ENCODE peak calls at places on chromosomes 11 and 22, in seven cellular contexts. One of them, this sample, is unnamed.

GRCh38 chr11:67071420-67072284 is 15.0 kb downstream of the RHOD start:
- DNase-seq in colonic mucosa: peak; percentile 88
- DNase-seq in SW480: no peak
- DNase-seq in nucleus accumbens: peak; percentile 9
- DNase-seq in T-helper 2 cell: peak; percentile 32
- DNase-seq in GM03348: peak; percentile 95
- DNase-seq in fibroblast of lung: peak; percentile 53
- DNase-seq in this sample: peak; percentile 39

GRCh38 chr11:61587541-61587941 is 6.7 kb upstream of the SYT7 start:
- DNase-seq in colonic mucosa: peak; percentile 60
- DNase-seq in SW480: peak; percentile 55
- DNase-seq in nucleus accumbens: no peak
- DNase-seq in T-helper 2 cell: peak; percentile 16
- DNase-seq in GM03348: peak; percentile 88
- DNase-seq in fibroblast of lung: no peak
- DNase-seq in this sample: no peak

GRCh38 chr11:21037836-21038235 is 368.4 kb downstream of the NELL1 start:
- DNase-seq in colonic mucosa: no peak
- DNase-seq in SW480: no peak
- DNase-seq in nucleus accumbens: no peak
- DNase-seq in T-helper 2 cell: no peak
- DNase-seq in GM03348: no peak
- DNase-seq in fibroblast of lung: no peak
- DNase-seq in this sample: no peak

GRCh38 chr11:103051986-103052385 is 40.0 kb downstream of the DCUN1D5 start:
- DNase-seq in colonic mucosa: no peak
- DNase-seq in SW480: no peak
- DNase-seq in nucleus accumbens: no peak
- DNase-seq in T-helper 2 cell: no peak
- DNase-seq in GM03348: no peak
- DNase-seq in fibroblast of lung: no peak
- DNase-seq in this sample: no peak

GRCh38 chr22:22681221-22681739 is 36.9 kb downstream of the GGTLC2 start:
- DNase-seq in colonic mucosa: no peak
- DNase-seq in SW480: no peak
- DNase-seq in nucleus accumbens: no peak
- DNase-seq in T-helper 2 cell: no peak
- DNase-seq in GM03348: no peak
- DNase-seq in fibroblast of lung: peak; percentile 42
- DNase-seq in this sample: no peak

GRCh38 chr11:46972343-46972742 is 35.8 kb downstream of the CSTPP1 start:
- DNase-seq in colonic mucosa: no peak
- DNase-seq in SW480: no peak
- DNase-seq in nucleus accumbens: no peak
- DNase-seq in T-helper 2 cell: no peak
- DNase-seq in GM03348: no peak
- DNase-seq in fibroblast of lung: no peak
- DNase-seq in this sample: no peak

GRCh38 chr11:86570020-86570419 is 102.4 kb downstream of the ME3 start:
- DNase-seq in colonic mucosa: no peak
- DNase-seq in SW480: no peak
- DNase-seq in nucleus accumbens: no peak
- DNase-seq in T-helper 2 cell: no peak
- DNase-seq in GM03348: no peak
- DNase-seq in fibroblast of lung: no peak
- DNase-seq in this sample: no peak

GRCh38 chr22:17897411-17897810 is 123.1 kb upstream of the BID start:
- DNase-seq in colonic mucosa: no peak
- DNase-seq in SW480: no peak
- DNase-seq in nucleus accumbens: no peak
- DNase-seq in T-helper 2 cell: no peak
- DNase-seq in GM03348: no peak
- DNase-seq in fibroblast of lung: no peak
- DNase-seq in this sample: peak; percentile 75

GRCh38 chr11:31069447-31070205 is 299.9 kb downstream of the DCDC1 start:
- DNase-seq in colonic mucosa: no peak
- DNase-seq in SW480: no peak
- DNase-seq in nucleus accumbens: no peak
- DNase-seq in T-helper 2 cell: no peak
- DNase-seq in GM03348: no peak
- DNase-seq in fibroblast of lung: no peak
- DNase-seq in this sample: no peak

GRCh38 chr11:134565343-134565891 is 153.4 kb upstream of the B3GAT1 start:
- DNase-seq in colonic mucosa: no peak
- DNase-seq in SW480: no peak
- DNase-seq in nucleus accumbens: no peak
- DNase-seq in T-helper 2 cell: no peak
- DNase-seq in GM03348: no peak
- DNase-seq in fibroblast of lung: no peak
- DNase-seq in this sample: no peak

GRCh38 chr11:87454246-87454645 is 416.5 kb downstream of the TMEM135 start:
- DNase-seq in colonic mucosa: no peak
- DNase-seq in SW480: no peak
- DNase-seq in nucleus accumbens: no peak
- DNase-seq in T-helper 2 cell: no peak
- DNase-seq in GM03348: no peak
- DNase-seq in fibroblast of lung: no peak
- DNase-seq in this sample: no peak

GRCh38 chr11:59658036-59658435 is 10.8 kb downstream of the PATL1 start:
- DNase-seq in colonic mucosa: no peak
- DNase-seq in SW480: no peak
- DNase-seq in nucleus accumbens: no peak
- DNase-seq in T-helper 2 cell: no peak
- DNase-seq in GM03348: no peak
- DNase-seq in fibroblast of lung: no peak
- DNase-seq in this sample: no peak

GRCh38 chr22:42289671-42290269 is 19.3 kb upstream of the TCF20 start:
- DNase-seq in colonic mucosa: no peak
- DNase-seq in SW480: no peak
- DNase-seq in nucleus accumbens: no peak
- DNase-seq in T-helper 2 cell: no peak
- DNase-seq in GM03348: peak; percentile 43
- DNase-seq in fibroblast of lung: no peak
- DNase-seq in this sample: no peak

GRCh38 chr11:78218707-78219492 is 30.2 kb downstream of the USP35 start:
- DNase-seq in colonic mucosa: no peak
- DNase-seq in SW480: no peak
- DNase-seq in nucleus accumbens: no peak
- DNase-seq in T-helper 2 cell: no peak
- DNase-seq in GM03348: no peak
- DNase-seq in fibroblast of lung: no peak
- DNase-seq in this sample: no peak

GRCh38 chr11:124510279-124510678 is 33.2 kb downstream of the OR8B12 start:
- DNase-seq in colonic mucosa: no peak
- DNase-seq in SW480: no peak
- DNase-seq in nucleus accumbens: no peak
- DNase-seq in T-helper 2 cell: no peak
- DNase-seq in GM03348: no peak
- DNase-seq in fibroblast of lung: no peak
- DNase-seq in this sample: no peak

GRCh38 chr11:84721561-84721961 is 905.6 kb downstream of the DLG2 start:
- DNase-seq in colonic mucosa: peak; percentile 17
- DNase-seq in SW480: no peak
- DNase-seq in nucleus accumbens: no peak
- DNase-seq in T-helper 2 cell: no peak
- DNase-seq in GM03348: no peak
- DNase-seq in fibroblast of lung: no peak
- DNase-seq in this sample: no peak

GRCh38 chr11:33747969-33748368 is 11.7 kb upstream of the CD59 start:
- DNase-seq in colonic mucosa: no peak
- DNase-seq in SW480: no peak
- DNase-seq in nucleus accumbens: no peak
- DNase-seq in T-helper 2 cell: no peak
- DNase-seq in GM03348: no peak
- DNase-seq in fibroblast of lung: peak; percentile 81
- DNase-seq in this sample: no peak

GRCh38 chr11:17721242-17721999 is 2.0 kb downstream of the MYOD1 start:
- DNase-seq in colonic mucosa: no peak
- DNase-seq in SW480: no peak
- DNase-seq in nucleus accumbens: no peak
- DNase-seq in T-helper 2 cell: no peak
- DNase-seq in GM03348: no peak
- DNase-seq in fibroblast of lung: no peak
- DNase-seq in this sample: no peak

GRCh38 chr11:29656557-29656956 is 360.3 kb downstream of the KCNA4 start:
- DNase-seq in colonic mucosa: no peak
- DNase-seq in SW480: no peak
- DNase-seq in nucleus accumbens: no peak
- DNase-seq in T-helper 2 cell: no peak
- DNase-seq in GM03348: no peak
- DNase-seq in fibroblast of lung: no peak
- DNase-seq in this sample: no peak

GRCh38 chr11:10556590-10556989 is 11.9 kb downstream of the LYVE1 start:
- DNase-seq in colonic mucosa: no peak
- DNase-seq in SW480: no peak
- DNase-seq in nucleus accumbens: no peak
- DNase-seq in T-helper 2 cell: no peak
- DNase-seq in GM03348: no peak
- DNase-seq in fibroblast of lung: no peak
- DNase-seq in this sample: no peak

GRCh38 chr22:50022171-50022819 is 9.7 kb upstream of the IL17REL start:
- DNase-seq in colonic mucosa: no peak
- DNase-seq in SW480: no peak
- DNase-seq in nucleus accumbens: no peak
- DNase-seq in T-helper 2 cell: no peak
- DNase-seq in GM03348: no peak
- DNase-seq in fibroblast of lung: no peak
- DNase-seq in this sample: no peak

GRCh38 chr11:113113801-113114451 is 152.7 kb downstream of the NCAM1 start:
- DNase-seq in colonic mucosa: no peak
- DNase-seq in SW480: no peak
- DNase-seq in nucleus accumbens: no peak
- DNase-seq in T-helper 2 cell: no peak
- DNase-seq in GM03348: no peak
- DNase-seq in fibroblast of lung: no peak
- DNase-seq in this sample: no peak

GRCh38 chr22:30221121-30221992 is 25.2 kb downstream of the LIF start:
- DNase-seq in colonic mucosa: no peak
- DNase-seq in SW480: no peak
- DNase-seq in nucleus accumbens: no peak
- DNase-seq in T-helper 2 cell: peak; percentile 75
- DNase-seq in GM03348: no peak
- DNase-seq in fibroblast of lung: no peak
- DNase-seq in this sample: no peak

GRCh38 chr11:2804701-2805387 is 80.7 kb downstream of the CDKN1C start:
- DNase-seq in colonic mucosa: peak; percentile 16
- DNase-seq in SW480: no peak
- DNase-seq in nucleus accumbens: no peak
- DNase-seq in T-helper 2 cell: no peak
- DNase-seq in GM03348: no peak
- DNase-seq in fibroblast of lung: no peak
- DNase-seq in this sample: no peak

GRCh38 chr11:121082670-121083069 is 18.4 kb upstream of the TECTA start:
- DNase-seq in colonic mucosa: no peak
- DNase-seq in SW480: no peak
- DNase-seq in nucleus accumbens: no peak
- DNase-seq in T-helper 2 cell: no peak
- DNase-seq in GM03348: no peak
- DNase-seq in fibroblast of lung: peak; percentile 12
- DNase-seq in this sample: no peak

GRCh38 chr11:6095798-6096197 is 11.7 kb upstream of the OR56B4 start:
- DNase-seq in colonic mucosa: no peak
- DNase-seq in SW480: no peak
- DNase-seq in nucleus accumbens: no peak
- DNase-seq in T-helper 2 cell: no peak
- DNase-seq in GM03348: no peak
- DNase-seq in fibroblast of lung: no peak
- DNase-seq in this sample: no peak

GRCh38 chr22:36398602-36399472 is 11.1 kb upstream of the MYH9 start:
- DNase-seq in colonic mucosa: peak; percentile 76
- DNase-seq in SW480: peak; percentile 59
- DNase-seq in nucleus accumbens: no peak
- DNase-seq in T-helper 2 cell: no peak
- DNase-seq in GM03348: peak; percentile 71
- DNase-seq in fibroblast of lung: no peak
- DNase-seq in this sample: no peak

GRCh38 chr22:46815132-46815531 is 52.7 kb downstream of the TBC1D22A start:
- DNase-seq in colonic mucosa: peak; percentile 38
- DNase-seq in SW480: no peak
- DNase-seq in nucleus accumbens: no peak
- DNase-seq in T-helper 2 cell: no peak
- DNase-seq in GM03348: no peak
- DNase-seq in fibroblast of lung: no peak
- DNase-seq in this sample: no peak

GRCh38 chr11:91795139-91795887 is 429.3 kb upstream of the FAT3 start:
- DNase-seq in colonic mucosa: no peak
- DNase-seq in SW480: no peak
- DNase-seq in nucleus accumbens: no peak
- DNase-seq in T-helper 2 cell: no peak
- DNase-seq in GM03348: peak; percentile 13
- DNase-seq in fibroblast of lung: peak; percentile 61
- DNase-seq in this sample: no peak

GRCh38 chr11:120660024-120660565 is 148.5 kb downstream of the GRIK4 start:
- DNase-seq in colonic mucosa: peak; percentile 23
- DNase-seq in SW480: peak; percentile 23
- DNase-seq in nucleus accumbens: no peak
- DNase-seq in T-helper 2 cell: no peak
- DNase-seq in GM03348: peak; percentile 53
- DNase-seq in fibroblast of lung: peak; percentile 14
- DNase-seq in this sample: peak; percentile 56

GRCh38 chr11:9815486-9816136 is 151.7 kb downstream of the SWAP70 start:
- DNase-seq in colonic mucosa: no peak
- DNase-seq in SW480: no peak
- DNase-seq in nucleus accumbens: no peak
- DNase-seq in T-helper 2 cell: no peak
- DNase-seq in GM03348: peak; percentile 80
- DNase-seq in fibroblast of lung: peak; percentile 91
- DNase-seq in this sample: no peak

GRCh38 chr11:119855066-119855465 is 126.1 kb upstream of the NECTIN1 start:
- DNase-seq in colonic mucosa: no peak
- DNase-seq in SW480: no peak
- DNase-seq in nucleus accumbens: no peak
- DNase-seq in T-helper 2 cell: no peak
- DNase-seq in GM03348: no peak
- DNase-seq in fibroblast of lung: no peak
- DNase-seq in this sample: no peak

GRCh38 chr11:5452712-5453111 is 3.6 kb downstream of the OR51I2 start:
- DNase-seq in colonic mucosa: no peak
- DNase-seq in SW480: no peak
- DNase-seq in nucleus accumbens: no peak
- DNase-seq in T-helper 2 cell: no peak
- DNase-seq in GM03348: no peak
- DNase-seq in fibroblast of lung: no peak
- DNase-seq in this sample: peak; percentile 14

GRCh38 chr11:131668867-131669780 is 298.7 kb downstream of the NTM start:
- DNase-seq in colonic mucosa: peak; percentile 32
- DNase-seq in SW480: peak; percentile 51
- DNase-seq in nucleus accumbens: no peak
- DNase-seq in T-helper 2 cell: no peak
- DNase-seq in GM03348: peak; percentile 71
- DNase-seq in fibroblast of lung: peak; percentile 31
- DNase-seq in this sample: peak; percentile 67

GRCh38 chr11:19557720-19558140 is 154.9 kb upstream of the NAV2 start:
- DNase-seq in colonic mucosa: peak; percentile 89
- DNase-seq in SW480: peak; percentile 71
- DNase-seq in nucleus accumbens: peak; percentile 71
- DNase-seq in T-helper 2 cell: peak; percentile 5
- DNase-seq in GM03348: peak; percentile 87
- DNase-seq in fibroblast of lung: peak; percentile 73
- DNase-seq in this sample: peak; percentile 87